ENCODE peak calls at places on chromosomes 13 and 19, in seven cellular contexts. One of them, this sample, is unnamed.

GRCh38 chr13:74107598-74107997 is 26.6 kb downstream of the KLF12 start:
- ATAC-seq in gastrocnemius medialis: no peak
- ATAC-seq in right lobe of liver: peak
- ATAC-seq in activated CD8-positive, alpha-beta T cell treated with anti-CD3 and anti-CD28 coated beads, Interleukin-2, amount 10 ng/mL, durations not matched to agents 7 days and 5 days: no peak
- ATAC-seq in Panc1: no peak
- ATAC-seq in upper lobe of right lung: no peak
- ATAC-seq in aorta: no peak
- ATAC-seq in this sample: no peak

GRCh38 chr13:79735228-79735627 is 254.3 kb downstream of the NDFIP2 start:
- ATAC-seq in gastrocnemius medialis: no peak
- ATAC-seq in right lobe of liver: no peak
- ATAC-seq in activated CD8-positive, alpha-beta T cell treated with anti-CD3 and anti-CD28 coated beads, Interleukin-2, amount 10 ng/mL, durations not matched to agents 7 days and 5 days: no peak
- ATAC-seq in Panc1: no peak
- ATAC-seq in upper lobe of right lung: no peak
- ATAC-seq in aorta: no peak
- ATAC-seq in this sample: no peak

GRCh38 chr13:25503856-25504255 is 132.1 kb downstream of the ATP8A2 start:
- ATAC-seq in gastrocnemius medialis: no peak
- ATAC-seq in right lobe of liver: no peak
- ATAC-seq in activated CD8-positive, alpha-beta T cell treated with anti-CD3 and anti-CD28 coated beads, Interleukin-2, amount 10 ng/mL, durations not matched to agents 7 days and 5 days: no peak
- ATAC-seq in Panc1: no peak
- ATAC-seq in upper lobe of right lung: peak
- ATAC-seq in aorta: no peak
- ATAC-seq in this sample: no peak

GRCh38 chr19:44725251-44725650 is 23.3 kb upstream of the BCL3 start:
- ATAC-seq in gastrocnemius medialis: no peak
- ATAC-seq in right lobe of liver: peak
- ATAC-seq in activated CD8-positive, alpha-beta T cell treated with anti-CD3 and anti-CD28 coated beads, Interleukin-2, amount 10 ng/mL, durations not matched to agents 7 days and 5 days: no peak
- ATAC-seq in Panc1: peak
- ATAC-seq in upper lobe of right lung: peak
- ATAC-seq in aorta: peak
- ATAC-seq in this sample: no peak

GRCh38 chr19:20558011-20558410 is 7.6 kb downstream of the ZNF737 start:
- ATAC-seq in gastrocnemius medialis: no peak
- ATAC-seq in right lobe of liver: no peak
- ATAC-seq in activated CD8-positive, alpha-beta T cell treated with anti-CD3 and anti-CD28 coated beads, Interleukin-2, amount 10 ng/mL, durations not matched to agents 7 days and 5 days: no peak
- ATAC-seq in Panc1: no peak
- ATAC-seq in upper lobe of right lung: no peak
- ATAC-seq in aorta: no peak
- ATAC-seq in this sample: no peak

GRCh38 chr19:3045885-3046603 is 16.3 kb downstream of the TLE5 start:
- ATAC-seq in gastrocnemius medialis: no peak
- ATAC-seq in right lobe of liver: no peak
- ATAC-seq in activated CD8-positive, alpha-beta T cell treated with anti-CD3 and anti-CD28 coated beads, Interleukin-2, amount 10 ng/mL, durations not matched to agents 7 days and 5 days: no peak
- ATAC-seq in Panc1: peak
- ATAC-seq in upper lobe of right lung: no peak
- ATAC-seq in aorta: no peak
- ATAC-seq in this sample: no peak

GRCh38 chr19:10285393-10285792 is 1.4 kb upstream of the ICAM4 start:
- ATAC-seq in gastrocnemius medialis: no peak
- ATAC-seq in right lobe of liver: no peak
- ATAC-seq in activated CD8-positive, alpha-beta T cell treated with anti-CD3 and anti-CD28 coated beads, Interleukin-2, amount 10 ng/mL, durations not matched to agents 7 days and 5 days: no peak
- ATAC-seq in Panc1: no peak
- ATAC-seq in upper lobe of right lung: no peak
- ATAC-seq in aorta: no peak
- ATAC-seq in this sample: no peak

GRCh38 chr13:73070451-73070850 is 11.6 kb downstream of the KLF5 start:
- ATAC-seq in gastrocnemius medialis: no peak
- ATAC-seq in right lobe of liver: no peak
- ATAC-seq in activated CD8-positive, alpha-beta T cell treated with anti-CD3 and anti-CD28 coated beads, Interleukin-2, amount 10 ng/mL, durations not matched to agents 7 days and 5 days: no peak
- ATAC-seq in Panc1: no peak
- ATAC-seq in upper lobe of right lung: no peak
- ATAC-seq in aorta: no peak
- ATAC-seq in this sample: no peak

GRCh38 chr19:28501979-28502378 is 711.0 kb downstream of the UQCRFS1 start:
- ATAC-seq in gastrocnemius medialis: no peak
- ATAC-seq in right lobe of liver: no peak
- ATAC-seq in activated CD8-positive, alpha-beta T cell treated with anti-CD3 and anti-CD28 coated beads, Interleukin-2, amount 10 ng/mL, durations not matched to agents 7 days and 5 days: no peak
- ATAC-seq in Panc1: no peak
- ATAC-seq in upper lobe of right lung: no peak
- ATAC-seq in aorta: no peak
- ATAC-seq in this sample: no peak

GRCh38 chr13:108877300-108877699 is 247.9 kb downstream of the MYO16 start:
- ATAC-seq in gastrocnemius medialis: no peak
- ATAC-seq in right lobe of liver: no peak
- ATAC-seq in activated CD8-positive, alpha-beta T cell treated with anti-CD3 and anti-CD28 coated beads, Interleukin-2, amount 10 ng/mL, durations not matched to agents 7 days and 5 days: no peak
- ATAC-seq in Panc1: no peak
- ATAC-seq in upper lobe of right lung: no peak
- ATAC-seq in aorta: no peak
- ATAC-seq in this sample: no peak

GRCh38 chr19:20912973-20913372 is 10.1 kb upstream of the ZNF85 start:
- ATAC-seq in gastrocnemius medialis: no peak
- ATAC-seq in right lobe of liver: no peak
- ATAC-seq in activated CD8-positive, alpha-beta T cell treated with anti-CD3 and anti-CD28 coated beads, Interleukin-2, amount 10 ng/mL, durations not matched to agents 7 days and 5 days: no peak
- ATAC-seq in Panc1: no peak
- ATAC-seq in upper lobe of right lung: no peak
- ATAC-seq in aorta: no peak
- ATAC-seq in this sample: no peak

GRCh38 chr13:30446122-30446500 is 19.6 kb downstream of the HMGB1 start:
- ATAC-seq in gastrocnemius medialis: peak
- ATAC-seq in right lobe of liver: no peak
- ATAC-seq in activated CD8-positive, alpha-beta T cell treated with anti-CD3 and anti-CD28 coated beads, Interleukin-2, amount 10 ng/mL, durations not matched to agents 7 days and 5 days: no peak
- ATAC-seq in Panc1: peak
- ATAC-seq in upper lobe of right lung: no peak
- ATAC-seq in aorta: peak
- ATAC-seq in this sample: no peak

GRCh38 chr13:36979361-36980040 is 19.6 kb downstream of the ALG5 start:
- ATAC-seq in gastrocnemius medialis: no peak
- ATAC-seq in right lobe of liver: no peak
- ATAC-seq in activated CD8-positive, alpha-beta T cell treated with anti-CD3 and anti-CD28 coated beads, Interleukin-2, amount 10 ng/mL, durations not matched to agents 7 days and 5 days: no peak
- ATAC-seq in Panc1: no peak
- ATAC-seq in upper lobe of right lung: no peak
- ATAC-seq in aorta: no peak
- ATAC-seq in this sample: no peak

GRCh38 chr19:38303517-38304351 is at the start of gene C19orf33:
- ATAC-seq in gastrocnemius medialis: no peak
- ATAC-seq in right lobe of liver: no peak
- ATAC-seq in activated CD8-positive, alpha-beta T cell treated with anti-CD3 and anti-CD28 coated beads, Interleukin-2, amount 10 ng/mL, durations not matched to agents 7 days and 5 days: no peak
- ATAC-seq in Panc1: peak
- ATAC-seq in upper lobe of right lung: peak
- ATAC-seq in aorta: no peak
- ATAC-seq in this sample: peak

GRCh38 chr13:53032849-53033248 is 4.2 kb downstream of the OLFM4 start:
- ATAC-seq in gastrocnemius medialis: no peak
- ATAC-seq in right lobe of liver: no peak
- ATAC-seq in activated CD8-positive, alpha-beta T cell treated with anti-CD3 and anti-CD28 coated beads, Interleukin-2, amount 10 ng/mL, durations not matched to agents 7 days and 5 days: no peak
- ATAC-seq in Panc1: no peak
- ATAC-seq in upper lobe of right lung: no peak
- ATAC-seq in aorta: no peak
- ATAC-seq in this sample: no peak

GRCh38 chr19:17001603-17002183 is 24.9 kb downstream of the CPAMD8 start:
- ATAC-seq in gastrocnemius medialis: no peak
- ATAC-seq in right lobe of liver: peak
- ATAC-seq in activated CD8-positive, alpha-beta T cell treated with anti-CD3 and anti-CD28 coated beads, Interleukin-2, amount 10 ng/mL, durations not matched to agents 7 days and 5 days: no peak
- ATAC-seq in Panc1: no peak
- ATAC-seq in upper lobe of right lung: peak
- ATAC-seq in aorta: peak
- ATAC-seq in this sample: no peak

GRCh38 chr13:50611117-50611781 is 232.2 kb downstream of the DLEU7 start:
- ATAC-seq in gastrocnemius medialis: no peak
- ATAC-seq in right lobe of liver: no peak
- ATAC-seq in activated CD8-positive, alpha-beta T cell treated with anti-CD3 and anti-CD28 coated beads, Interleukin-2, amount 10 ng/mL, durations not matched to agents 7 days and 5 days: peak
- ATAC-seq in Panc1: no peak
- ATAC-seq in upper lobe of right lung: no peak
- ATAC-seq in aorta: no peak
- ATAC-seq in this sample: no peak

GRCh38 chr13:96817336-96817941 is 176.8 kb downstream of the OXGR1 start:
- ATAC-seq in gastrocnemius medialis: no peak
- ATAC-seq in right lobe of liver: no peak
- ATAC-seq in activated CD8-positive, alpha-beta T cell treated with anti-CD3 and anti-CD28 coated beads, Interleukin-2, amount 10 ng/mL, durations not matched to agents 7 days and 5 days: no peak
- ATAC-seq in Panc1: no peak
- ATAC-seq in upper lobe of right lung: no peak
- ATAC-seq in aorta: no peak
- ATAC-seq in this sample: no peak

GRCh38 chr19:38441660-38442348 is 8.3 kb downstream of the RYR1 start:
- ATAC-seq in gastrocnemius medialis: no peak
- ATAC-seq in right lobe of liver: no peak
- ATAC-seq in activated CD8-positive, alpha-beta T cell treated with anti-CD3 and anti-CD28 coated beads, Interleukin-2, amount 10 ng/mL, durations not matched to agents 7 days and 5 days: peak
- ATAC-seq in Panc1: peak
- ATAC-seq in upper lobe of right lung: peak
- ATAC-seq in aorta: no peak
- ATAC-seq in this sample: no peak